ENCODE peak calls at places on chromosomes 12 and 14, in five cellular contexts. J is cerebellum, N is non-pigmented ciliary epithelial cell, Q is mucosa of descending colon, H is pancreas. L is an unnamed sample.

GRCh38 chr12:114799574-114800487 is 115.9 kb upstream of the TBX3 start:
- DNase-seq in J (no peak), N (no peak), Q (peak), H (peak), L (no peak)

GRCh38 chr12:20832911-20833310 is 22.4 kb downstream of the SLCO1B3 start:
- DNase-seq in J (no peak), N (no peak), Q (no peak), H (no peak), L (no peak)

GRCh38 chr14:36748814-36749213 is 87.2 kb downstream of the PAX9 start:
- DNase-seq in J (no peak), N (no peak), Q (no peak), H (no peak), L (no peak)

GRCh38 chr14:52015411-52016030 is 26.2 kb downstream of the RTRAF start:
- DNase-seq in J (no peak), N (no peak), Q (no peak), H (no peak), L (no peak)

GRCh38 chr14:23660290-23661226 is 24.4 kb downstream of the DHRS2 start:
- DNase-seq in J (no peak), N (no peak), Q (no peak), H (no peak), L (no peak)

GRCh38 chr12:47223848-47224213 is 144.1 kb upstream of the AMIGO2 start:
- DNase-seq in J (no peak), N (no peak), Q (peak), H (peak), L (no peak)

GRCh38 chr12:112303004-112303403 is 79.2 kb downstream of the HECTD4 start:
- DNase-seq in J (no peak), N (peak), Q (no peak), H (no peak), L (no peak)

GRCh38 chr14:56196274-56196673 is 78.1 kb downstream of the PELI2 start:
- DNase-seq in J (no peak), N (no peak), Q (no peak), H (no peak), L (no peak)

GRCh38 chr12:76237086-76237701 is 111.0 kb downstream of the BBS10 start:
- DNase-seq in J (no peak), N (no peak), Q (no peak), H (no peak), L (no peak)

GRCh38 chr12:66036317-66036716 is 94.2 kb downstream of the LLPH start:
- DNase-seq in J (no peak), N (peak), Q (no peak), H (peak), L (peak)

GRCh38 chr12:93857279-93857894 is 180.2 kb downstream of the CRADD start:
- DNase-seq in J (no peak), N (no peak), Q (no peak), H (no peak), L (no peak)

GRCh38 chr14:45610303-45610702 is 357.3 kb upstream of the MIS18BP1 start:
- DNase-seq in J (no peak), N (peak), Q (no peak), H (no peak), L (no peak)

GRCh38 chr12:2417761-2418160 is 365.0 kb downstream of the CACNA1C start:
- DNase-seq in J (no peak), N (no peak), Q (no peak), H (no peak), L (no peak)

GRCh38 chr12:65675141-65675621 is 149.1 kb upstream of the HMGA2 start:
- DNase-seq in J (no peak), N (no peak), Q (no peak), H (no peak), L (no peak)

GRCh38 chr12:64735447-64735846 is 23.8 kb downstream of the GNS start:
- DNase-seq in J (no peak), N (no peak), Q (no peak), H (no peak), L (no peak)

GRCh38 chr12:53052419-53053222 is 2.8 kb downstream of the TNS2 start:
- DNase-seq in J (no peak), N (no peak), Q (peak), H (peak), L (no peak)